ENCODE peak calls at places on chromosomes 1 and 21, in eight cellular contexts. E is HuH-7; S is adrenal gland; I is T-helper 22 cell; X is naive thymus-derived CD4-positive, alpha-beta T cell; F is endothelial cell; O is stimulated activated CD8-positive, alpha-beta memory T cell treated with anti-CD3 and anti-CD28 coated beads, Interleukin-2, amount 100 ng/mL, for 48 hours; Z is stromal cell of bone marrow. R is an unnamed sample.

GRCh38 chr1:205310981-205311704 is 10.4 kb downstream of the NUAK2 start:
- DNase-seq in E (no peak), S (no peak), I (no peak), X (no peak), F (no peak), O (no peak), Z (no peak), R (no peak)

GRCh38 chr1:29761159-29761928 is 525.0 kb downstream of the PTPRU start:
- DNase-seq in E (no peak), S (no peak), I (no peak), X (no peak), F (no peak), O (no peak), Z (no peak), R (no peak)

GRCh38 chr21:29114765-29115164 is 15.7 kb upstream of the MAP3K7CL start:
- DNase-seq in E (no peak), S (no peak), I (no peak), X (no peak), F (no peak), O (no peak), Z (no peak), R (no peak)

GRCh38 chr1:5992814-5993552 is 758 bp upstream of the NPHP4 start:
- DNase-seq in E (peak; percentile 54), S (no peak), I (no peak), X (peak; percentile 38), F (no peak), O (no peak), Z (no peak), R (no peak)

GRCh38 chr1:31725777-31726535 is 22.1 kb upstream of the COL16A1 start:
- DNase-seq in E (no peak), S (no peak), I (no peak), X (no peak), F (no peak), O (no peak), Z (no peak), R (no peak)

GRCh38 chr1:233386336-233386735 is 58.8 kb downstream of the MAP3K21 start:
- DNase-seq in E (no peak), S (peak; percentile 11), I (no peak), X (no peak), F (no peak), O (no peak), Z (no peak), R (no peak)

GRCh38 chr1:46830665-46831322 is 31.9 kb downstream of the CYP4B1 start:
- DNase-seq in E (no peak), S (no peak), I (no peak), X (no peak), F (no peak), O (no peak), Z (no peak), R (no peak)

GRCh38 chr1:177865807-177866206 is 104.1 kb downstream of the SEC16B start:
- DNase-seq in E (no peak), S (no peak), I (no peak), X (no peak), F (no peak), O (no peak), Z (no peak), R (no peak)

GRCh38 chr1:224138198-224138597 is 24.3 kb downstream of the FBXO28 start:
- DNase-seq in E (no peak), S (no peak), I (no peak), X (no peak), F (no peak), O (no peak), Z (no peak), R (no peak)

R was measured in Right ventricle myocardium superior.